ENCODE peak calls at places on chromosome 15, in seven cellular contexts. R is colonic mucosa, Y is foreskin keratinocyte, H is left lung, M is SK-N-SH, D is body of pancreas, N is ovary. U is an unnamed sample.

GRCh38 chr15:46366360-46367007 is 731.7 kb downstream of the SQOR start:
- DNase-seq in M (no peak), H (no peak), R (no peak), N (no peak), D (no peak), Y (no peak), U (no peak)

GRCh38 chr15:82854554-82854953 is 45.1 kb downstream of the WHAMM start:
- DNase-seq in D (no peak), M (no peak), R (no peak), N (no peak), H (no peak), Y (no peak), U (no peak)

GRCh38 chr15:81410318-81410753 is 36.3 kb upstream of the TMC3 start:
- DNase-seq in D (peak), N (peak), R (peak), H (no peak), Y (peak), M (peak), U (no peak)

GRCh38 chr15:60507596-60508424 is 28.9 kb upstream of the ICE2 start:
- DNase-seq in N (peak), D (peak), M (peak), H (no peak), Y (no peak), R (peak), U (peak)

GRCh38 chr15:36887214-36888017 is 212.9 kb downstream of the MEIS2 start:
- DNase-seq in D (peak), H (peak), N (no peak), R (no peak), M (no peak), Y (no peak), U (no peak)

GRCh38 chr15:88649753-88650551 is 11.1 kb downstream of the ISG20 start:
- DNase-seq in R (peak), D (peak), N (no peak), M (no peak), H (no peak), Y (no peak), U (no peak)

GRCh38 chr15:34941181-34941580 is 28.4 kb downstream of the AQR start:
- DNase-seq in H (no peak), N (no peak), Y (no peak), D (no peak), R (no peak), M (no peak), U (no peak)

GRCh38 chr15:57553526-57553925 is 38.2 kb upstream of the MYZAP start:
- DNase-seq in D (no peak), H (no peak), M (no peak), N (no peak), Y (no peak), R (no peak), U (no peak)

GRCh38 chr15:58441376-58442070 is 9.7 kb downstream of the LIPC start:
- DNase-seq in Y (peak), N (no peak), M (no peak), D (no peak), H (no peak), R (no peak), U (no peak)

GRCh38 chr15:78075490-78076230 is 1.9 kb downstream of the TBC1D2B start:
- DNase-seq in Y (peak), M (no peak), H (no peak), N (peak), R (peak), D (peak), U (no peak)

GRCh38 chr15:91224750-91225380 is 124.8 kb downstream of the SV2B start:
- DNase-seq in D (no peak), M (peak), Y (no peak), N (no peak), H (no peak), R (peak), U (no peak)

GRCh38 chr15:36080759-36081158 is 498.7 kb upstream of the CDIN1 start:
- DNase-seq in Y (no peak), D (no peak), R (no peak), N (no peak), M (no peak), H (no peak), U (no peak)

GRCh38 chr15:100703032-100703578 is 100.7 kb downstream of the ASB7 start:
- DNase-seq in M (no peak), R (no peak), N (no peak), D (no peak), Y (peak), H (no peak), U (no peak)

GRCh38 chr15:90315276-90315982 is 36.7 kb upstream of the ZNF774 start:
- DNase-seq in D (peak), M (no peak), R (peak), Y (no peak), N (peak), H (no peak), U (no peak)

GRCh38 chr15:99454941-99455795 is 110.6 kb upstream of the MEF2A start:
- DNase-seq in H (peak), D (peak), N (peak), R (no peak), Y (peak), M (no peak), U (no peak)

GRCh38 chr15:40445411-40446055 is 4.8 kb downstream of the BAHD1 start:
- DNase-seq in D (no peak), N (no peak), H (peak), M (no peak), Y (no peak), R (no peak), U (no peak)
- H3K27ac ChIP-seq in D (peak), N (no peak), H (peak), M (no peak), Y (no peak), R (peak), U (no peak)

DNA sequence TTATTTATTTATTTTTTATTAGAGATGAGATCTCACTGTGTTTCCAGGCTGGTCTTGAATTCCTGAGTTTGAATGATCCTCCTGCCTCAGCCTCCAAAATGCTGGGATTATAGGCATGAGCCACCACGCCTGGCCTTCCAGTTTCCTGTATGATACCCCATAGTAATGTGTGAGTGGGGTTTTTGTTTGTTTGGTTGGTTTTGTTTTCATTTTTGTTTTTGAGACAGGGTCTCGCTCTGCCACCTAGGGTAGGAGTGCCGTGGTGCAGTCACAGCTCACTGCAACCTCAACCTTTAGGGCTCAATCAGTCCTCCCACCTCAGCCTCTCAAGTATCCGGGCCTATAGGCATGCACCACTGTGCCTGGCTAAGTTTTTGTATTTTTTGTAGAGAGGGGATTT is 30.9 kb downstream of the GOLM2 start:
- DNase-seq in H (no peak), Y (no peak), M (no peak), R (no peak), D (no peak), N (no peak), U (no peak)
- TF ChIP-seq CTCF in H (no peak), Y (peak), M (no peak), R (no peak), D (no peak), N (no peak), U (no peak)

GRCh38 chr15:62855085-62855476 is 187.5 kb upstream of the TPM1 start:
- DNase-seq in R (no peak), M (no peak), N (no peak), D (no peak), Y (no peak), H (no peak), U (no peak)

GRCh38 chr15:62854420-62855084 is 188.0 kb upstream of the TPM1 start:
- DNase-seq in Y (no peak), H (no peak), M (no peak), R (no peak), D (no peak), N (no peak), U (no peak)

GRCh38 chr15:62856466-62857246 is 185.9 kb upstream of the TPM1 start:
- DNase-seq in R (no peak), Y (no peak), H (no peak), N (no peak), D (peak), M (no peak), U (no peak)

GRCh38 chr15:62858343-62858742 is 184.2 kb upstream of the TPM1 start:
- DNase-seq in D (no peak), M (no peak), Y (no peak), H (no peak), N (no peak), R (no peak), U (no peak)

DNA sequence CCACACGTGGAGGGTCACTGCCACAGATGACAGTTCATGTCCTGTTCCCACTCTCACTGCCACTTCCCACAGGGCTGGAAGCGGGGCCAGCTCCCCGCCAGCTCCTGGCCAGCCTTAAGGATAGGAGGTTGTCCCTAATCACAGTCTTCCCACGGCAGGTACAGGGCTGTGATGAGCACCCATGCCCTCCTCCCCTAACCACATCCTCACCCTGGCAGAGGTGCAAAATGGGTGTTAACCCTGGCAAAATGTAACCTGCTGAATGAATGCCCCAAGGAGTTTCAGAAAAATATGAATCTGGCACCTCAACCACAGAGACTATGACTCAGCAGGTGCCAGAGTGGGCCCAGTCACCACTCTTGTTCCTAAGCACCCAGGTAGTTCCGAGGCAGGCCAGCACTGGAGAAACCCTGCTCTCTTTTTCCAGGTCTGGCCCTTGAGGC is 185.1 kb upstream of the TPM1 start:
- DNase-seq in R (no peak), H (no peak), N (no peak), D (peak), M (no peak), Y (peak), U (no peak)
- H3K27ac ChIP-seq in R (no peak), H (no peak), N (no peak), D (no peak), M (no peak), Y (peak), U (no peak)

GRCh38 chr15:70252936-70253280 is 155.2 kb upstream of the TLE3 start:
- DNase-seq in H (no peak), M (no peak), Y (no peak), N (no peak), D (no peak), R (no peak), U (no peak)
- TF ChIP-seq CTCF in H (no peak), M (no peak), Y (no peak), N (no peak), D (no peak), R (no peak), U (no peak)

DNA sequence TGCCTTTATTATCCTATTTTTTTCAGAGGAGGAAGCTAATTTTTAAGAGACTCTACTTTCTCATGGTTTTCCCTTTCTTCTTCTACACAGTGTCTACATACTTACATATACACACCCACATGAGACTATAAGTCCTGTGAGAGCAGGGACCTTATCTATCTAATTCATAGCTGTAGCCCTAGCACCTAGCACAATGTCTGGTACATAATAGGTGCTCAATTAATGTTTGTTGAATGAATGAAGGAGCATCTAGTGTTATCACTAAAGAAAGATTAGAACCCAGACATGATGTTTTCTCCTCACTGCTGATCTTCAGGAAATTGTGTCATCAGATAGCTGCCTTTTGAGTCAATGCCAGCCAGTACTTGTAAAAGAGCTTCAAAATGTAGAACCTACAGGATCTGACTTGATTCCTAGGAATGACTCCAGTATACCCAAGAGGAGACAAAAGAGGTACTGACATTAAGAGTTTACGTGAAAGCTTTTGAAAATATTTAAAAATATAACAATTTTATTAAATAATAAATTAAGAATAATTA is 2.5 kb downstream of the SCG5 start:
- DNase-seq in Y (peak), D (no peak), R (no peak), H (no peak), M (no peak), N (no peak), U (no peak)
- H3K27ac ChIP-seq in Y (peak), D (no peak), R (no peak), H (no peak), M (no peak), N (no peak), U (no peak)

GRCh38 chr15:66588537-66588936 is 22.7 kb upstream of the LCTL start:
- DNase-seq in Y (no peak), H (no peak), D (no peak), R (no peak), N (no peak), M (no peak), U (no peak)
- TF ChIP-seq CTCF in Y (peak), H (no peak), D (no peak), R (no peak), N (no peak), M (no peak), U (no peak)

GRCh38 chr15:73951591-73951990 is 25.3 kb downstream of the LOXL1 start:
- DNase-seq in Y (no peak), M (peak), N (no peak), H (no peak), R (no peak), D (no peak), U (no peak)

GRCh38 chr15:73950479-73951043 is 24.3 kb downstream of the LOXL1 start:
- DNase-seq in M (no peak), D (no peak), R (no peak), N (no peak), Y (no peak), H (no peak), U (no peak)

GRCh38 chr15:73949496-73949895 is 23.2 kb downstream of the LOXL1 start:
- DNase-seq in M (no peak), D (no peak), R (no peak), H (peak), N (no peak), Y (no peak), U (no peak)

GRCh38 chr15:73952171-73952912 is 26.1 kb downstream of the LOXL1 start:
- DNase-seq in R (no peak), H (no peak), M (peak), D (no peak), N (no peak), Y (no peak), U (no peak)

DNA sequence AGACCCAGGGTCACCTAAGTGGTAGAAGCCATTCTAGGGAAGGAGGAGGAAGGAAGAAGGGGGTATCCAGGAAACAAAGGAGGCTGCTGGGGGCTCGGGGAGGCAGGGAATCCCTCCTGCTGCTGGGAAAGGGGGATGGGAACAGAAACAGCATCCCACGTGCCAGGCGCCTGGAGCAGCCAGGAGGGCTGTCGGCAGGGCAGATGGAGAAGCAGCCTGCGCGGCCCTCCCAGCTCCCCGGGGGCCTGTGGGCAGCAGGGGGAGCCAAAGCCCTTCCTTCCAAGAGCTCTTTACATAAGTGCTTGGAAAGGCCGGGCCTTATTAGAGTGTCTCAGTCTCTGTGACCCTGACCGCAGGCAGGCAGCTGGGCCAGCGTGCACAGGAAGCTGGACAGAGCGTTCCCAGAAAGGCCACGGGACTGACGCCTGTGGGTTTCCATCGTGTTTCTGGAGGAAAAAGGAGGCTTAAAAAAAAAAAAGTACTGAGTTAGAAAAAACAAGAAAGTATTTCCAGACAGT is 24.8 kb downstream of the LOXL1 start:
- DNase-seq in M (peak), N (peak), D (peak), R (peak), H (peak), Y (no peak), U (peak)
- H3K27ac ChIP-seq in M (peak), N (peak), D (peak), R (peak), H (peak), Y (no peak), U (no peak)

DNA sequence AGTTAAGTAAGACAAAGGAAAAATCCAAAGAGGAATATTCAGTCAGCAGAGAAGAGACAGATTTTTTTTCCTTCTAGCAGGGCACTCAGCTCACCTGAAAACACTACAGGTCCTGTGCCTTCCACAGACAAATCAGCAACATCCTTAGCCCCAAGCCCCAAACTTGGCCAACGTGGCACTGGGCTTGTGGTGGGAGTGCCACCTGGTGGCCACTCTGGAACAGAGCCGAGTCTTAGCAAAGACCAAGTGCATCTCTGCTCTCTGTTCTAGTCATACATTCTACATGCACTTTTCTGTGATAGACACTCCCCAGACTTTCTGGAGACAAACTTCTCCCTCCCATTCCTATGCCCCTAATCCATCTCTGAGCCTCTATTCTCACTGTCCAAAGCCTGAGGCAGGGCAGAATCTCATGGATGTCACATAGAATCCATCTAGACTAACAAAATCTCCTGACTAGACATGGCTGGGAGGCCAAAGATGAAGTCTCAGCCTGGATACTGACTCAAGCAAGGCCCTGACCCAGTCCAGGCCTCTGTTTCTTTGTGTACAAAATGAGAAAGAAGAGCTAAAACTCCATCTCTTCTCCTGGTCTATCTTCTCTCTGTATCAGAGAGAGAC is 5.0 kb upstream of the SEMA7A start:
- DNase-seq in H (peak), M (peak), N (peak), D (peak), Y (peak), R (peak), U (peak)
- TF ChIP-seq CTCF in H (peak), M (peak), N (peak), D (peak), Y (peak), R (peak), U (peak)

GRCh38 chr15:55615445-55615844 is 27.3 kb upstream of the PYGO1 start:
- DNase-seq in M (peak), D (no peak), Y (no peak), N (no peak), H (no peak), R (no peak), U (no peak)
- H3K27ac ChIP-seq in M (peak), D (no peak), Y (no peak), N (no peak), H (no peak), R (no peak), U (no peak)

DNA sequence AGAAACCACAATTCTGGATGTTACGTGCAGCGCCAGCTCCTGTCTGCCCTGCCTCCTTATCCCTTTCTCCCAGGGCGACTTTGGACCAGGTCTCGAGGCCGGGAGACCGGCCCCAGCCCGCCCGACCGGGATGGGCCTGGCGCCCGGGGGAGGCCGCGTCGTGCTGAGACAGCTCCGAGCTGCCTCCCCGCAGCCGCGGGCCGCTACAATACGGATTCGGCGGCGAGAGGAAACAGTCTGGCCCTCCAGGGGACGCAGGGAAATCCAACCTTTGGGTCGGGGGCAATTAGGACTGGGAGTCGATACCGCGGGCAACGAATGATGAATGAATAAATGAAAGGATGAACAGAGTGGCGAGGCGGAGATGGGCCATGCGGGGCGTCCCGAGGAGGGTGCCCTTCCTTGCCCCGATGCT is 535 bp downstream of the GRAMD2A start:
- DNase-seq in N (no peak), D (no peak), Y (no peak), H (peak), R (no peak), M (peak), U (no peak)
- TF ChIP-seq CTCF in N (no peak), D (no peak), Y (no peak), H (no peak), R (no peak), M (no peak), U (no peak)